ENCODE peak calls at places on chromosomes 13 and 19, in six cellular contexts. W is GM23248, J is hepatocyte, M is HCT116, Z is PC-3, B is GM23338. L is an unnamed sample.

GRCh38 chr13:112740502-112741131 is 50.8 kb downstream of the ATP11A start:
- DNase-seq in B (no peak), J (peak), Z (no peak), M (no peak), W (peak), L (no peak)

GRCh38 chr19:9937001-9937411 is 691 bp upstream of the OLFM2 start:
- DNase-seq in Z (no peak), B (peak), J (no peak), M (no peak), W (no peak), L (peak)

GRCh38 chr19:13766095-13766481 is 1.8 kb downstream of the MRI1 start:
- DNase-seq in Z (no peak), J (no peak), W (no peak), B (no peak), M (no peak), L (no peak)

GRCh38 chr13:105597573-105597972 is 937.9 kb downstream of the EFNB2 start:
- DNase-seq in W (no peak), B (no peak), Z (no peak), M (no peak), J (no peak), L (no peak)

GRCh38 chr19:56253737-56254136 is 18.8 kb upstream of the EDDM13 start:
- DNase-seq in B (peak), J (peak), W (peak), M (peak), Z (peak), L (peak)

GRCh38 chr19:39074205-39074692 is 9.9 kb upstream of the ACP7 start:
- DNase-seq in B (no peak), J (no peak), M (no peak), Z (no peak), W (no peak), L (no peak)

GRCh38 chr19:15137777-15138176 is 30.6 kb downstream of the SYDE1 start:
- DNase-seq in M (no peak), Z (no peak), W (peak), J (no peak), B (no peak), L (no peak)

GRCh38 chr13:40165533-40165932 is 500.9 kb downstream of the FOXO1 start:
- DNase-seq in W (no peak), B (no peak), M (no peak), Z (no peak), J (no peak), L (no peak)

GRCh38 chr13:50910483-50910805 is 853 bp downstream of the RNASEH2B start:
- DNase-seq in M (peak), W (peak), B (peak), Z (peak), J (no peak), L (peak)

GRCh38 chr13:40408602-40409001 is 257.8 kb downstream of the FOXO1 start:
- DNase-seq in J (no peak), M (peak), W (peak), Z (peak), B (no peak), L (no peak)

GRCh38 chr19:9205506-9206113 is 13.8 kb downstream of the OR7D4 start:
- DNase-seq in J (peak), Z (peak), W (peak), M (peak), B (peak), L (peak)

GRCh38 chr13:96958286-96958891 is 35.9 kb downstream of the OXGR1 start:
- DNase-seq in W (peak), M (no peak), B (peak), Z (peak), J (peak), L (peak)

GRCh38 chr19:29687244-29687896 is 22.1 kb downstream of the PLEKHF1 start:
- DNase-seq in B (no peak), Z (peak), M (no peak), J (no peak), W (peak), L (no peak)

GRCh38 chr13:51355217-51355616 is 15.7 kb downstream of the SERPINE3 start:
- DNase-seq in B (no peak), J (no peak), M (no peak), W (no peak), Z (no peak), L (no peak)

GRCh38 chr13:113930711-113931637 is 42.9 kb downstream of the C13orf46 start:
- DNase-seq in W (no peak), B (no peak), Z (no peak), M (no peak), J (no peak), L (no peak)

GRCh38 chr13:20353973-20354372 is 121.9 kb upstream of the GJB6 start:
- DNase-seq in W (peak), M (no peak), J (no peak), Z (peak), B (no peak), L (no peak)

GRCh38 chr13:45119469-45119989 is 781 bp upstream of the GTF2F2 start:
- DNase-seq in W (peak), B (no peak), J (peak), M (no peak), Z (no peak), L (peak)

GRCh38 chr13:96075953-96076543 is 13.9 kb upstream of the HS6ST3 start:
- DNase-seq in B (peak), Z (peak), J (peak), W (peak), M (no peak), L (no peak)

GRCh38 chr19:49592486-49593232 is 1.7 kb downstream of the PRR12 start:
- DNase-seq in B (peak), J (peak), M (no peak), Z (peak), W (peak), L (peak)

GRCh38 chr19:57560049-57560491 is 407 bp upstream of the ZNF550 start:
- DNase-seq in J (no peak), Z (peak), M (no peak), W (peak), B (no peak), L (no peak)

GRCh38 chr19:54207908-54208783 is 7.5 kb downstream of the RPS9 start:
- DNase-seq in J (peak), W (peak), M (no peak), B (no peak), Z (peak), L (no peak)

GRCh38 chr13:85236431-85236830 is 562.8 kb downstream of the SLITRK6 start:
- DNase-seq in Z (peak), M (no peak), J (no peak), B (no peak), W (no peak), L (no peak)

GRCh38 chr19:42216653-42217521 is 590 bp downstream of the DEDD2 start:
- DNase-seq in Z (peak), W (peak), J (peak), B (peak), M (no peak), L (peak)

GRCh38 chr13:30526612-30527217 is 61.0 kb upstream of the HMGB1 start:
- DNase-seq in J (peak), W (no peak), M (no peak), B (peak), Z (no peak), L (peak)

GRCh38 chr19:38793186-38793585 is 4.2 kb downstream of the LGALS7B start:
- DNase-seq in J (no peak), B (no peak), M (no peak), W (peak), Z (peak), L (no peak)

GRCh38 chr19:10872551-10873107 is 1.3 kb downstream of the CARM1 start:
- DNase-seq in J (no peak), Z (peak), M (no peak), W (peak), B (no peak), L (no peak)

GRCh38 chr13:49597043-49597669 is 11.8 kb upstream of the RCBTB1 start:
- DNase-seq in M (no peak), Z (no peak), J (no peak), W (no peak), B (no peak), L (no peak)

GRCh38 chr13:98171806-98172569 is 5.1 kb downstream of the RNF113B start:
- DNase-seq in M (no peak), J (no peak), W (peak), B (no peak), Z (no peak), L (peak)

GRCh38 chr13:40159736-40160135 is 504.3 kb downstream of the COG6 start:
- DNase-seq in B (no peak), J (no peak), M (no peak), W (no peak), Z (no peak), L (no peak)

GRCh38 chr19:42831221-42832019 is 48.1 kb downstream of the PSG1 start:
- DNase-seq in J (no peak), W (no peak), M (peak), B (no peak), Z (peak), L (no peak)

GRCh38 chr13:85997587-85997986 is 198.4 kb upstream of the SLITRK6 start:
- DNase-seq in M (no peak), J (no peak), W (no peak), Z (no peak), B (no peak), L (no peak)

GRCh38 chr13:113621046-113621445 is 36.5 kb downstream of the TFDP1 start:
- DNase-seq in B (no peak), W (no peak), M (no peak), Z (no peak), J (no peak), L (no peak)

GRCh38 chr19:6806488-6806887 is 34.0 kb downstream of the VAV1 start:
- DNase-seq in W (no peak), B (peak), M (peak), J (no peak), Z (peak), L (no peak)

GRCh38 chr13:22311734-22312404 is 641.0 kb downstream of the FGF9 start:
- DNase-seq in M (no peak), W (no peak), B (no peak), Z (no peak), J (no peak), L (no peak)

GRCh38 chr13:42847891-42848663 is 66.7 kb downstream of the FAM216B start:
- DNase-seq in W (peak), B (no peak), J (no peak), M (no peak), Z (no peak), L (no peak)

GRCh38 chr13:98202026-98202425 is 25.0 kb upstream of the RNF113B start:
- DNase-seq in Z (no peak), W (no peak), M (no peak), B (no peak), J (no peak), L (peak)

DNA sequence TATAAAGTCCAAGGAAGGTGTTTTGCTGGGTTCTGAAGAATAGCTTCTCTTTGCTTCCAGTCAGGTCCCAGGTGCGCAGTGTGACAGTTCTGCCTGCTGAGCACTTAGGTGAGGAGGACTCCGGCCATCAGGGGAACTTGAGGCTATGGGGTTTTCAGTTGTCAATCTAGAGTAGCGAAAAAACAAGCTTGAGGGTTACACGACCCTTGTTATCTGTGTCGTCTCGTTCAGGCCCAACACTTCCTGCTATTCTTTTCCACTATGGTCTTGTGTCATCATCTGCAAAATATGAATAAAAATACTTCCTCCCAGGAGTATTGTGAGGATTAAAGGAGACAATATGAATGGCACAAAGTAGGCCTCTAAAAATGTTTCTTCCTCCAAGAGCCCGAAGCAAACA is 40.3 kb upstream of the RCBTB2 start:
- DNase-seq in B (no peak), J (no peak), W (no peak), M (no peak), Z (no peak), L (no peak)
- TF ChIP-seq EZH2phosphoT487 in B (no peak), J (no peak), W (no peak), M (no peak), Z (no peak), L (no peak)

DNA sequence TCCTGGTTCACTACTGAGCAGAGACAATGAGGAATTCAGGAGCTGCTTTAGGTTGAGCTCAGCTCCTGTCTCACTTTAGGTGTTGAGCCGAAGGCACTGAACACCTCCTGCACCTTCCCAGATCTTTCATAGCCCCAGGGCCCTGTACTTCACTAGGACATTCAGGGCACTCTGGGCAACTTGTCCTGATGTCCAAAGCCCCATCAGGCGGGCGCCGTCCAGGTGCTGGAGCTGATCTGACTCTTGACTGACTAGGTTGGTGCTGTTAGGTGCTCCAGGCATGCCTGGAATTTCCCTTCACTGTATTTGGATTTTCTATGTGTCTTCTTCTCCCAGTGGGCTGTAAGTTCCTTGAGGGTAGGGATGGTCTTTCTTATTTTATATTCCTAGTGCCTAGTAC is 48.4 kb upstream of the CNMD start:
- DNase-seq in M (no peak), Z (no peak), W (no peak), J (no peak), B (no peak), L (no peak)
- H3K27ac ChIP-seq in M (no peak), Z (no peak), W (no peak), J (no peak), B (no peak), L (no peak)

GRCh38 chr13:99380402-99380801 is 73.2 kb upstream of the GPR183 start:
- DNase-seq in M (no peak), B (no peak), Z (no peak), W (no peak), J (no peak), L (no peak)
- TF ChIP-seq EZH2phosphoT487 in M (no peak), B (no peak), Z (no peak), W (no peak), J (no peak), L (no peak)

DNA sequence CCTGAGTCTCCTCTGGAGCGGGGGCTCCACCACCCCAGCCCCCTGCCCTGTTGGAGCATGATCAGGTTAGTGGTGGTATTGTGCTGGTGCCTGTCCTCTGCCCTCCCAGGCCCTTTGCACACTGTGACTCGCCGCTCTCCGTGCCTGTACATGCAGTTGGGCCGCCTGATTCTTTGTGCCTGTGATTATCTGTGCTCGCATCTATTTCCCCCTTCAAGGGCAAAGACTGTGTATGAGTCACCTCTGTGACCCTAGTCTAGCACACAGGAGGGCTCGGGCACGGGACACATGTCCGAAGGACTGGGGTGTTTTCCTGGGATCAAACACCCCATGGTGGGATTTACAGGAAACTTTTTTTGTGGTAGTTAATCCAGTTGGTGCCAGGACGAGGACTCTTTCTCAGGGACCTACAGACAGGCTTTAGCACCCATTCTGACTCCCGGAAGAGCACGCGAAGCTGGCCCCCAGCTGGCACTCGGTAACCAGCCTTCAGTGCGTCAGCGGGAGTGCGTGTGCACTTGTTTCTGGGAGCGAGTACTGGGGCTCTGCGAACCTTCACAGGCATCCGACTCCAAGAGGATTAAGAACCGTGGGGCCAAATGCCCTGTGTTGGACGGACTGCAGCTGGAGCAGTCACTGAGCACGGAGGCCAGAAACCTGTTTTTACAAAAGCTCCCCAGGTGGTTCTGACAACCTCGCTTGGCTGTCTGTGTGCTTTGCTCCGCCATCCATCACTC is 6.7 kb downstream of the PPP1R37 start:
- DNase-seq in W (no peak), Z (no peak), M (no peak), B (no peak), J (peak), L (peak)
- H3K27ac ChIP-seq in W (no peak), Z (no peak), M (no peak), B (peak), J (peak), L (no peak)

DNA sequence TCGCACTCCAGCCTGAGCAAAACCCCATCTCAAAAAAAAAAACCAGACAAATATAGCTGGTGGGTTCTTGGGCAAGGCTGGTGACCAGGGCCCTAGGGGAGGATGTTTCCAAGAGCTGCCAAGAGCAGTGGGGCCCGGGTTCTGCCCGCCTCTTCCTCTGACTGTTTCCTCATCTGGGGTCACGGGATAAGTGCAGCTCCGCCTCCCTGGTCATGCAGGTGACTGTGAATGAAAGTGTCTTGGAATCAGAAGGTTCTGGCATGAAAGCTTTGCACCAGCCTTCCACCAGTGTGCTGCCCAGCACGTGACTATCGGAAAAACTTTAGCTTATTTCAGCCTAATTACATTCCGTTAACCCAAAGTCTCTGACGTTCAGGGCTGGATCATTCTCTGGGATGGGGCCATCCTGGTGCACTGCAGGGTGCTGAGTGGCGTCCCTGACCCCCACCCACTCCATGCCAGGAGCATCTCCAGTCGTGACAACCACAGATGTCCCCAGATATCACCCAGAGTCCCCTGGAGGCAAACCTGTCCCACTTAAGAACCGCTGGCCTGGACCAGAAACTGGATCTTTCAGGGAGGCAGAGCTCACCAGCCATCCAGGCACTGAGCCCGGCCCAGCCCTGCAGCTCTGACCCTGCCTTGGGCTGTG is 85.6 kb downstream of the GNG7 start:
- DNase-seq in M (no peak), Z (no peak), B (no peak), J (no peak), W (no peak), L (no peak)
- TF ChIP-seq EZH2phosphoT487 in M (no peak), Z (no peak), B (no peak), J (no peak), W (no peak), L (no peak)

GRCh38 chr13:99320693-99321481 is 13.7 kb upstream of the GPR183 start:
- DNase-seq in B (no peak), M (peak), Z (peak), J (no peak), W (peak), L (no peak)
- H3K27ac ChIP-seq in B (no peak), M (no peak), Z (peak), J (no peak), W (peak), L (no peak)

GRCh38 chr13:111344471-111345191 is 24.2 kb downstream of the TEX29 start:
- DNase-seq in B (peak), W (peak), J (peak), Z (peak), M (no peak), L (peak)
- TF ChIP-seq EZH2phosphoT487 in B (no peak), W (no peak), J (no peak), Z (no peak), M (no peak), L (no peak)

GRCh38 chr13:106649495-106649894 is 81.6 kb upstream of the ARGLU1 start:
- DNase-seq in J (peak), W (peak), M (no peak), Z (peak), B (no peak), L (no peak)
- H3K27ac ChIP-seq in J (no peak), W (no peak), M (no peak), Z (no peak), B (no peak), L (no peak)